ENCODE peak calls at places on chromosome 12, in six cellular contexts. One of them, this sample, is unnamed.
A peak's percentile ranks its signal among the peaks of the same experiment; 100 is the strongest.

GRCh38 chr12:116169071-116169470 is 108.4 kb downstream of the MED13L start:
- DNase-seq in IMR-90: no peak
- DNase-seq in epithelial cell of esophagus: no peak
- DNase-seq in nephron progenitor cell: no peak
- DNase-seq in fibroblast of lung: no peak
- DNase-seq in GM06990: no peak
- DNase-seq in this sample: no peak

GRCh38 chr12:45725631-45726593 is 3.6 kb upstream of the ARID2 start:
- DNase-seq in IMR-90: peak; percentile 51
- DNase-seq in epithelial cell of esophagus: peak; percentile 53
- DNase-seq in nephron progenitor cell: peak; percentile 14
- DNase-seq in fibroblast of lung: peak; percentile 64
- DNase-seq in GM06990: peak; percentile 29
- DNase-seq in this sample: peak; percentile 63

GRCh38 chr12:89309452-89309802 is 42.9 kb downstream of the DUSP6 start:
- DNase-seq in IMR-90: no peak
- DNase-seq in epithelial cell of esophagus: no peak
- DNase-seq in nephron progenitor cell: no peak
- DNase-seq in fibroblast of lung: no peak
- DNase-seq in GM06990: no peak
- DNase-seq in this sample: no peak

GRCh38 chr12:67747869-67748760 is 99.6 kb downstream of the DYRK2 start:
- DNase-seq in IMR-90: peak; percentile 72
- DNase-seq in epithelial cell of esophagus: peak; percentile 27
- DNase-seq in nephron progenitor cell: no peak
- DNase-seq in fibroblast of lung: peak; percentile 34
- DNase-seq in GM06990: no peak
- DNase-seq in this sample: peak; percentile 13

GRCh38 chr12:117857632-117858274 is 111.0 kb downstream of the KSR2 start:
- DNase-seq in IMR-90: peak; percentile 22
- DNase-seq in epithelial cell of esophagus: peak; percentile 35
- DNase-seq in nephron progenitor cell: peak; percentile 64
- DNase-seq in fibroblast of lung: peak; percentile 28
- DNase-seq in GM06990: no peak
- DNase-seq in this sample: peak; percentile 65

GRCh38 chr12:74317078-74317581 is 220.5 kb upstream of the ATXN7L3B start:
- DNase-seq in IMR-90: no peak
- DNase-seq in epithelial cell of esophagus: peak; percentile 58
- DNase-seq in nephron progenitor cell: peak; percentile 18
- DNase-seq in fibroblast of lung: peak; percentile 49
- DNase-seq in GM06990: no peak
- DNase-seq in this sample: peak; percentile 62

GRCh38 chr12:131113562-131113961 is 159.9 kb downstream of the ADGRD1 start:
- DNase-seq in IMR-90: no peak
- DNase-seq in epithelial cell of esophagus: no peak
- DNase-seq in nephron progenitor cell: peak; percentile 42
- DNase-seq in fibroblast of lung: no peak
- DNase-seq in GM06990: no peak
- DNase-seq in this sample: no peak

GRCh38 chr12:132615579-132616066 is 3.0 kb upstream of the P2RX2 start:
- DNase-seq in IMR-90: no peak
- DNase-seq in epithelial cell of esophagus: no peak
- DNase-seq in nephron progenitor cell: no peak
- DNase-seq in fibroblast of lung: no peak
- DNase-seq in GM06990: no peak
- DNase-seq in this sample: no peak

GRCh38 chr12:6664902-6665301 is 2.0 kb upstream of the ING4 start:
- DNase-seq in IMR-90: no peak
- DNase-seq in epithelial cell of esophagus: no peak
- DNase-seq in nephron progenitor cell: no peak
- DNase-seq in fibroblast of lung: no peak
- DNase-seq in GM06990: no peak
- DNase-seq in this sample: no peak

GRCh38 chr12:70576341-70577282 is 60.6 kb downstream of the PTPRB start:
- DNase-seq in IMR-90: peak; percentile 85
- DNase-seq in epithelial cell of esophagus: peak; percentile 81
- DNase-seq in nephron progenitor cell: peak; percentile 16
- DNase-seq in fibroblast of lung: peak; percentile 87
- DNase-seq in GM06990: no peak
- DNase-seq in this sample: peak; percentile 81

GRCh38 chr12:21607701-21608100 is 3.1 kb upstream of the GYS2 start:
- DNase-seq in IMR-90: peak; percentile 33
- DNase-seq in epithelial cell of esophagus: peak; percentile 40
- DNase-seq in nephron progenitor cell: no peak
- DNase-seq in fibroblast of lung: peak; percentile 66
- DNase-seq in GM06990: no peak
- DNase-seq in this sample: peak; percentile 26
- TF ChIP-seq CTCF in IMR-90: peak; percentile 38
- TF ChIP-seq CTCF in epithelial cell of esophagus: peak; percentile 46
- TF ChIP-seq CTCF in nephron progenitor cell: no peak
- TF ChIP-seq CTCF in fibroblast of lung: no peak
- TF ChIP-seq CTCF in GM06990: no peak
- TF ChIP-seq CTCF in this sample: peak; percentile 10

DNA sequence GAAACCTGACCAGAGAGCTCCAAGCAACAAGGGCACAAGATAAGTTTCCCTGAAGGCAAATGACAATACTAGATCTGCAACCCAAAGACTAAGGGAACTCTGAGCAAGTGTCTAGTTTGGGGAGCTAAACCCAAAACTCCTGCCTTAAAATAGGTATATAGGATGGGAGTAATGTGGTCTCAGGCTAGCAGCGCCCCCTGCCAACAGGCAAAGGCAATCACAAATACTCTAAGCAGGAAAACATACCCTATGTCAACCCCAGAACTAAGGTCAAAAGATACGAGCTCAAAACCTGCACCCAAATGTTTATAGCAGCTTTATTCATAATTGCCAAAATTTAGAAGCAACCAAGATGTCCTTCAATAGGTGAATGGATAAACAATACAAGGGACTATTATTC is 218.8 kb downstream of the ITPR2 start:
- DNase-seq in IMR-90: peak; percentile 26
- DNase-seq in epithelial cell of esophagus: peak; percentile 49
- DNase-seq in nephron progenitor cell: peak; percentile 42
- DNase-seq in fibroblast of lung: peak; percentile 51
- DNase-seq in GM06990: no peak
- DNase-seq in this sample: peak; percentile 51
- TF ChIP-seq CTCF in IMR-90: peak; percentile 57
- TF ChIP-seq CTCF in epithelial cell of esophagus: peak; percentile 76
- TF ChIP-seq CTCF in nephron progenitor cell: peak; percentile 56
- TF ChIP-seq CTCF in fibroblast of lung: peak; percentile 35
- TF ChIP-seq CTCF in GM06990: peak; percentile 62
- TF ChIP-seq CTCF in this sample: peak; percentile 73

DNA sequence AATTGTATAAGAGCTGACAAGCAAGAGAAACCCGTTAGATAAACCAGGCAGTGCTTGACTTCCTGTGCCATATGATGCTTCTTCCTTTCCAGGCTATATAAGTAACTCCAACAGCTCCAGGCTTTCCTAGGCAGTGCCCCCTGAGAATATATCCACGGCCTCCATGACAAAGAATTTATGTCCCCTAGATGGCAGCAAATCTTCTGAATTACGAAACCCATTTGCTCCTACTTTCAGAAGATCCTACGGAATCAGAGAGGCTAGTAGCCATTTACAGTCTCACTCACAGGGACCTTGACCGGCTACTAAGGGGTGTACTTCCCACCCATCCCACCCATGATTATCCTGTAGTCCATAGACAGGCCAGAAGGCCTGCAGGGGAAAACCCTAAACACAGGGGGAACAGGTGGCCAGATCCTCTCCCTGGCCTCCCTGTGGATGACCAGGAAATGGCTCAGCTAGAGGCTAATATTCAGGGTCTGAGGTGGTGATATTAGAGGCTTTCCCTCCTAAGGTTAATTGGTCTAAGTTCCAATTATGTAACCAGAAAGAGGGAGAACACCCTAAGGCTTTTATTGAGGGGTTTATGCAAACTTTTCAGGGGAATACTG is 77.2 kb upstream of the DCD start:
- DNase-seq in IMR-90: no peak
- DNase-seq in epithelial cell of esophagus: peak; percentile 19
- DNase-seq in nephron progenitor cell: peak; percentile 15
- DNase-seq in fibroblast of lung: peak; percentile 2
- DNase-seq in GM06990: no peak
- DNase-seq in this sample: peak; percentile 30
- TF ChIP-seq CTCF in IMR-90: peak; percentile 20
- TF ChIP-seq CTCF in epithelial cell of esophagus: peak; percentile 31
- TF ChIP-seq CTCF in nephron progenitor cell: peak; percentile 43
- TF ChIP-seq CTCF in fibroblast of lung: peak; percentile 14
- TF ChIP-seq CTCF in GM06990: peak; percentile 20
- TF ChIP-seq CTCF in this sample: peak; percentile 7

DNA sequence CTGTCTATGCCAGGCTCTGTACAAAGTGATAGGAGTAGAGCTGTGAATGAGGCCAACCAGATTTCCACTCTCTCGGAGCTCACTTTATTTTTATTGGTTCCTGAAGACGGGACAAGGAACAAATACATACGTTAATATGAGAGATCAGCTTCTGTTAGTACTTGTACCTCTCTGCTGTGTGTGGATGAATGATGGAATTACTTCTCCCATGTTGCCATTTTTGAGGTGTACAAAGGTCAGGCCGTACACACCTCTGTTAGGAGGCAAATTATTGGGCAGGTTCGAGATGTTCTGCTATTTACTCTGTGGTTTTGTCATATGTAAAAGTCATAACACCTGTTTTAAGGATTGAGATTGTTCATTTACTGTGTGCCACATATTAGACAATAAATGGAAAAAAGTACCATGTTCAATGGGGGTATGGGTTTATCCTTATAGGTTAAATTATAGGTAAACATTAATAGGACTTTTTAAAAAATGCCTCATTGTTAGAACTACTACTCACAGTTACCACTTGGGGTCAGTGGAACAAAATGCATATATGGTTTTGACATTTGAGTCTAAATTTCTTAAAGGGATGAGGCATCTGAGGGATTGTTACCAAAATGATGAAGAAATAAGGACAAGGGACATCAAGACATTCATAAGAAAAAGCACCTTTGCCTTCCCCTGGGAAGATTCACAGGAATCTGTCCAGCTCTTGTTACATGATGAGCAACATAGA is 26.9 kb downstream of the WBP11 start:
- DNase-seq in IMR-90: peak; percentile 29
- DNase-seq in epithelial cell of esophagus: no peak
- DNase-seq in nephron progenitor cell: no peak
- DNase-seq in fibroblast of lung: peak; percentile 48
- DNase-seq in GM06990: no peak
- DNase-seq in this sample: peak; percentile 26
- TF ChIP-seq CTCF in IMR-90: peak; percentile 34
- TF ChIP-seq CTCF in epithelial cell of esophagus: no peak
- TF ChIP-seq CTCF in nephron progenitor cell: no peak
- TF ChIP-seq CTCF in fibroblast of lung: no peak
- TF ChIP-seq CTCF in GM06990: peak; percentile 39
- TF ChIP-seq CTCF in this sample: no peak

GRCh38 chr12:111121840-111122239 is 201.5 kb upstream of the MYL2 start:
- DNase-seq in IMR-90: no peak
- DNase-seq in epithelial cell of esophagus: no peak
- DNase-seq in nephron progenitor cell: no peak
- DNase-seq in fibroblast of lung: no peak
- DNase-seq in GM06990: no peak
- DNase-seq in this sample: no peak
- TF ChIP-seq CTCF in IMR-90: no peak
- TF ChIP-seq CTCF in epithelial cell of esophagus: peak; percentile 29
- TF ChIP-seq CTCF in nephron progenitor cell: peak; percentile 21
- TF ChIP-seq CTCF in fibroblast of lung: no peak
- TF ChIP-seq CTCF in GM06990: no peak
- TF ChIP-seq CTCF in this sample: no peak

DNA sequence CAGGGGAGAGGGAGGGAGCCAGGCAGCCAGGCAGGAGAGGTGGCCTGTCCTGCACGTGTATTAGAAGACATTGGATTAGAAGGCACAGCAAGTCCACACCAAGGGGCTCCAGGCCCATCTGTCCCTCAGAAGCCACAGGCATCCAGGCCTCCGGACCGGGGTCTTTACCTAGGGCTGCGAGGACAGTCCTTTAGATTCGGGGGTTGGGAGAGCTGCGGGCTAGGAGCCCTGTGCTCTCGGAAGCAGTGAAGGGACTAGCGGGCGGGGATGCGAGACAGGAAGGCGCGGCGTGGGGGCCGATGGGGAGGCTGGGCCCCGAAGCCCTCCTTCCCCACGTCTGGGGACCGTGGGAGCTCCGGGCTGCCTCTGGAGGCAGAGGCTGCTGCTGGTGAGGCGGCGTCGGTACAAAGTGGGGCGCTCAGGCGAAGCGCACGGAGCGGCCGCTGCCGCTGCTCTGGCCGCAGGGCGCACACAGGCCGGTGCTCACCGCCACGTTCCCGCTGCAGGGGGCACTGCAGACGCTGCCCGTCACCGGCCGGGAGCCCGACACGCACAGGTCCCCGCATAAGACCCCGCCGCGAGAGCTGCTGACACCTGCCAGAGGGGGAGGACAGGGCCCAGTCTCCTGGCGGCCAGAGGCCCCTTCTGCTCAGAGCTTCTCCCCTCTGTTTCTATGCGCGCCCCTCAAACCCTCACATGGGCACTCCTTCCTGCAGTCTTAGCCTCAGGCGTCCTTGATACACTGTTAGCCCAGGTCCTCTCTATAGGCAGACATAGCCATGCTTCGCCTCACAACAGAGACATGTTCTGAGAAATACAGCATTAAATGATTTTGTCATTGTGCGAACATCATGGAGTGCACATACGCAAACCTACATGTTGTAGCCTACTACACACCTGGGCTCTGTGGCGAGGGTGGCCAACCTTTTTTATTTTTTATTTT is 17.3 kb downstream of the KRT7 start:
- DNase-seq in IMR-90: no peak
- DNase-seq in epithelial cell of esophagus: no peak
- DNase-seq in nephron progenitor cell: peak; percentile 69
- DNase-seq in fibroblast of lung: no peak
- DNase-seq in GM06990: no peak
- DNase-seq in this sample: peak; percentile 46
- TF ChIP-seq CTCF in IMR-90: no peak
- TF ChIP-seq CTCF in epithelial cell of esophagus: no peak
- TF ChIP-seq CTCF in nephron progenitor cell: peak; percentile 32
- TF ChIP-seq CTCF in fibroblast of lung: no peak
- TF ChIP-seq CTCF in GM06990: no peak
- TF ChIP-seq CTCF in this sample: no peak

DNA sequence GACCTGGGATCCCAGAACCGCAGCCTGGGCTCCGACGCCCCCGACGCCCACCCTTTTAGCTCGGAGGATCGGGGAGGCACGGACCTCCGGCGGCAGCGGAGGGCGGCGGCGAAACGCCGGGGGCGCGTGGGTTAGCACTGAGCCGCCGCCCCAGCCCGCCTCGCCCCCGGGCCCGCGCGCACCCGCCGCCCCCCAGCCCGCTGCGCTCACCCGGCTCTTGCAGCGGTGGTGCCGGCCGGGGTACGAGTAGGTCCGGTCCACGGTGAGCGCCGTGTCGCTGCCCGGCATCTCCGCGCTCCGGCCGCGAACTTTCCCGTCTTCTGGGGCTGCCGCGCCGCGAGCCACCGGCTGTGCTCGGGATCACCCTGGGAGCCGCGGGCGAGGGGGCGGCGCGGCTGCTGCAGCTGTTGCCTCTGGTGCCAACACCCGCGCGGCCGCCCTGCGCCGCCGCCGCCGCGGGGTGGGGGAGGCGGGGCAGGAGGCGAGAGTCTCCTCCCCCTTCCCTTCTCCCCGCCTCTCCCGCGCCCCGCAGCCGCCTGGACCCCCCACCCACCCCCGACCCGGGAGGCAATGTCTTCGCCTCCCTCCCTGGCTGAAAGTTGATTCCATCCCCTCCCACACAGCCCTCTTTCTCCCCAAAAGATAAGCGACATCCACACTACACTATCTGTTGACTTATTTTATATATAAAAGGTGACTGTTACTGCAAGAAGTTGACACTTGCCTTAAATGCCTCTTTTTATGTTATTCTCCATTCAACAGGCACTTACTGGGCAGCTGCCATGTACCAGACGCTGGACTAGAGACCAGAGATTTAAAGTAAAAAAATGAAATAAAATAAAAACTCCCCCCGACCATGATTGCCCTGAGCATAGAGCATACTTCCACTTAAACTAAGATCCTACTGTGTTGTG is at the start of gene TMCC3:
- DNase-seq in IMR-90: no peak
- DNase-seq in epithelial cell of esophagus: peak; percentile 74
- DNase-seq in nephron progenitor cell: peak; percentile 75
- DNase-seq in fibroblast of lung: peak; percentile 45
- DNase-seq in GM06990: peak; percentile 62
- DNase-seq in this sample: peak; percentile 42
- TF ChIP-seq CTCF in IMR-90: no peak
- TF ChIP-seq CTCF in epithelial cell of esophagus: no peak
- TF ChIP-seq CTCF in nephron progenitor cell: no peak
- TF ChIP-seq CTCF in fibroblast of lung: no peak
- TF ChIP-seq CTCF in GM06990: no peak
- TF ChIP-seq CTCF in this sample: no peak

This sample was measured in MCF 10A.